ENCODE peak calls at places on chromosomes 12 and 14, in five cellular contexts. C is tibial nerve, H is stomach, Z is IMR-90, K is uterus. P is an unnamed sample.

GRCh38 chr12:105995986-105996385 is 142.8 kb downstream of the NUAK1 start:
- DNase-seq in C (no peak), H (no peak), Z (peak; percentile 41), K (no peak), P (no peak)

GRCh38 chr14:78157855-78158436 is 12.2 kb upstream of the NRXN3 start:
- DNase-seq in C (no peak), H (peak; percentile 28), Z (peak; percentile 1), K (no peak), P (no peak)

GRCh38 chr14:94344389-94344788 is 21.3 kb upstream of the SERPINA6 start:
- DNase-seq in C (no peak), H (no peak), Z (no peak), K (no peak), P (no peak)

GRCh38 chr12:129827985-129828384 is 75.8 kb downstream of the TMEM132D start:
- DNase-seq in C (no peak), H (no peak), Z (no peak), K (no peak), P (no peak)

GRCh38 chr14:22188346-22188745 is 400.7 kb downstream of the DAD1 start:
- DNase-seq in C (no peak), H (no peak), Z (peak; percentile 85), K (no peak), P (no peak)

GRCh38 chr12:120540445-120540844 is 6.3 kb downstream of the RNF10 start:
- DNase-seq in C (no peak), H (no peak), Z (peak; percentile 45), K (no peak), P (no peak)

GRCh38 chr12:124347335-124347734 is 52.4 kb downstream of the RFLNA start:
- DNase-seq in C (no peak), H (no peak), Z (no peak), K (no peak), P (no peak)

GRCh38 chr12:57568838-57569237 is 19.0 kb downstream of the KIF5A start:
- DNase-seq in C (no peak), H (no peak), Z (no peak), K (no peak), P (no peak)

GRCh38 chr14:38171197-38171596 is 36.5 kb upstream of the SSTR1 start:
- DNase-seq in C (no peak), H (no peak), Z (peak; percentile 33), K (no peak), P (no peak)

GRCh38 chr12:12718853-12719252 is 1.7 kb downstream of the CDKN1B start:
- DNase-seq in C (no peak), H (no peak), Z (peak; percentile 76), K (no peak), P (no peak)

GRCh38 chr12:89084751-89085150 is 267.6 kb downstream of the DUSP6 start:
- DNase-seq in C (no peak), H (no peak), Z (peak; percentile 80), K (no peak), P (no peak)

GRCh38 chr12:94799136-94799535 is 148.8 kb upstream of the TMCC3 start:
- DNase-seq in C (no peak), H (no peak), Z (no peak), K (no peak), P (no peak)

GRCh38 chr14:51002406-51002984 is 58.2 kb upstream of the PYGL start:
- DNase-seq in C (no peak), H (no peak), Z (no peak), K (no peak), P (no peak)

GRCh38 chr14:42112108-42112507 is 505.4 kb downstream of the LRFN5 start:
- DNase-seq in C (no peak), H (no peak), Z (peak; percentile 41), K (no peak), P (no peak)

GRCh38 chr14:93150227-93151206 is 34.2 kb downstream of the MOAP1 start:
- DNase-seq in C (peak; percentile 17), H (peak; percentile 54), Z (no peak), K (no peak), P (no peak)

GRCh38 chr12:113143959-113144358 is 5.6 kb upstream of the CFAP73 start:
- DNase-seq in C (no peak), H (no peak), Z (no peak), K (no peak), P (peak; percentile 30)

GRCh38 chr12:113140706-113141105 is 5.1 kb upstream of the RASAL1 start:
- DNase-seq in C (no peak), H (no peak), Z (no peak), K (no peak), P (peak; percentile 31)

GRCh38 chr12:113142173-113142885 is 6.8 kb upstream of the RASAL1 start:
- DNase-seq in C (peak; percentile 22), H (peak; percentile 68), Z (no peak), K (no peak), P (peak; percentile 76)

GRCh38 chr12:113144771-113145170 is 4.8 kb upstream of the CFAP73 start:
- DNase-seq in C (no peak), H (no peak), Z (no peak), K (no peak), P (peak; percentile 8)

DNA sequence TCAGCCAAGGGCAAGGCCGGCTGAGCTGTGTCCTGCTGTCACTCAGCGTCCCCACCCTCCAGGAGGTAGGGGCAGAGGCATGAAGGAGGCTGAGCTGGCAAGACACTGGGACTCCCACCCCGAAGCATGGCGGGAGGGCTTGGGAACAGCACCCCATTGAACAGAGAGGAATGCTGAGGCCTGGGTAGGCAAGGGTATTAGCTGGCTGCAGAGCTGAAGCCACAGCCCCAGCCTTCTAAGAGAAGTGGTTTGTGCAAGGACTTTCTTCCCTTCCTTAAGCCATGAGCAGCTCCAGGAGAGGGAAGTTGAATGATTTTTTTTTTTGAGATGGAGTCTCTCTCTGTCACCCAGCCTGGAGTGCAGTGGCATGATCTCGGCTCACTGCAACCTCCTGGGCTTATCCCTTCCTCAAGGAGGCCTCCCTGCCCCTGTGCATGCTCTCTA is 6.6 kb upstream of the CFAP73 start:
- DNase-seq in C (no peak), H (no peak), Z (no peak), K (no peak), P (no peak)
- H3K4me3 ChIP-seq in C (no peak overlapping the region), H (no peak overlapping the region), Z (no peak overlapping the region), K (no peak overlapping the region), P (no peak overlapping the region)

DNA sequence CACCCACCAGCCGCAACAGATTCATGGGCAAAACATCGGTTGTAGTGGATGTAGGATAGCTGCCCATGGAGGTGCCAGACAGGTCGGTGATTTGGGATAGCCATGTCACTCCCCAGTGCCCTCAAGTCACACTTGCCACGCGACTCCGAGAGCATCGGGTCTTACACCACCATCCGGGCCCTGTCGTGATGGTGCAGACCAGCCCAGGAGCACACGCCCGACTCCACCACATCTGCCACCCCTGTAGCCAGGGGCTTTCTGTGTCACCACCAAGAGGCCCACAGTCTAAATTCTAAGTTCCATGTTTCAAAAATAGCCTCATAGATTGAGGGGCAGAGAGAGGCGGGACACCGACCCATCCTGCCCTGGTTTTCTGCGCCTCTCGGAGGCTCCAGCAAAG is 18.0 kb downstream of the FOXN4 start:
- DNase-seq in C (no peak), H (no peak), Z (no peak), K (no peak), P (peak; percentile 56)
- TF ChIP-seq POLR2A in C (no peak), H (no peak), Z (no peak), K (no peak), P (no peak)

GRCh38 chr14:89312937-89313336 is 104.1 kb downstream of the FOXN3 start:
- DNase-seq in C (no peak), H (no peak), Z (no peak), K (no peak), P (no peak)

GRCh38 chr14:89310211-89310610 is 106.8 kb downstream of the FOXN3 start:
- DNase-seq in C (no peak), H (no peak), Z (no peak), K (no peak), P (no peak)

GRCh38 chr14:89308232-89308959 is 108.6 kb downstream of the FOXN3 start:
- DNase-seq in C (no peak), H (no peak), Z (peak; percentile 54), K (no peak), P (no peak)

GRCh38 chr14:89307409-89307808 is 109.6 kb downstream of the FOXN3 start:
- DNase-seq in C (no peak), H (no peak), Z (no peak), K (no peak), P (no peak)

DNA sequence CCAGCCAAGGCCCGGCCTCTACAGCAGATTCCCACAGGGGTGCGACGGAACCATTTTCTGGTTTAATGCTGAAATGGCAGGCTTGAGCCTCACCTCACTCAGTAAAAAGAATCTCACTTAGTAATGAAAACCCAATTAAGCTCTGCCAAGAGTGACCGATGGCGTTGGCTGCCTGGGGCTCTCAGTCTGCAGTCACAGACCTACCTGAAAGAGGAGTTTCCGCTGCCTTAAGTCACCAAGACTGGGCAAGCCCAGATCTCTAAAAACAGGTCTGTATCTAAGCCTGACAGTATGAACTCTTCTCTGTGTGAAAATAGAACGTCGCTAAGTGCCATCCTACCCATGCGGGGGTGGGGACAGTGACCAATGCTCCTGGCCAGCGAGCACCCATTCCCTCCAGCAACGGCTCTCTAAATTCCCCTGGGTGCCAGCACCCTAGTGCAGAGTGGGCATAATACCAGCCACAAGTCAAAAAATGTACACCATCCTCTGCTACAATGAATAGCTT is 107.3 kb downstream of the FOXN3 start:
- DNase-seq in C (no peak), H (no peak), Z (no peak), K (no peak), P (no peak)
- H3K4me1 ChIP-seq in C (peaks cover 34% of the 10 kb centered on the region), H (peaks cover 18% of the 10 kb centered on the region), Z (peaks cover 12% of the 10 kb centered on the region), K (no peaks in the 10 kb centered on the region), P (peaks cover 12% of the 10 kb centered on the region)

DNA sequence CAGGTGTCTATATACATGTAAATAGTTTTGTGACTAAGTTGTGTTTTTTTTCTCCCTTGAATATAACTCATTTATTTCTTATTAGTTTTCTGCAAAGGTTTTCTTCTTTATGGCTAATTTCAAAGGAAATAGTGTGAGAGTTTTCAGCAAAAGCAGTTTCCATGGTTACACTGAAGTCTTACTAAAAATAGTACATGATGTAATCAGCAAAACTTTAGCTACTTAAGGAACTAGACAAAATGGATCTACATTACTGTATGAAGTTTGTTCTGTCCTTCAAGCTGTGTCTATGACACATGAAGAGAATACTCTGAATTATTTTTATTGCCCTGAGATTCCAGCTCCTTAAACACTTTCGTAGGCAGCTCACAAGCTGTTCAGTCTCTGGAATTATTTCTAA is 430.0 kb upstream of the TMPO start:
- DNase-seq in C (no peak), H (no peak), Z (no peak), K (no peak), P (no peak)
- H3K4me3 ChIP-seq in C (no peak overlapping the region), H (no peak overlapping the region), Z (no peak overlapping the region), K (no peak overlapping the region), P (no peak overlapping the region)

P was measured in spleen.